ENCODE peak calls at places on chromosome 1, in five cellular contexts. Q, R, G, H and P are unnamed samples.
A peak's percentile ranks its signal among the peaks of the same experiment; 100 is the strongest.

GRCh38 chr1:187665513-187665912 is 836.8 kb downstream of the PLA2G4A start:
- DNase-seq in R (no peak), G (no peak), H (no peak), Q (no peak), P (no peak)

GRCh38 chr1:217660353-217661062 is 29.4 kb downstream of the SPATA17 start:
- DNase-seq in H (no peak), Q (no peak), G (no peak), R (peak; percentile 44), P (no peak)

GRCh38 chr1:167109125-167109524 is 15.2 kb downstream of the STYXL2 start:
- DNase-seq in R (peak; percentile 53), H (no peak), Q (no peak), G (no peak), P (no peak)

GRCh38 chr1:64545118-64545916 is 75.4 kb downstream of the CACHD1 start:
- DNase-seq in Q (no peak), R (no peak), H (no peak), G (no peak), P (no peak)

GRCh38 chr1:6222644-6223043 is 13.1 kb downstream of the ICMT start:
- DNase-seq in G (no peak), R (no peak), H (no peak), Q (peak; percentile 39), P (no peak)

GRCh38 chr1:43540653-43541071 is 10.0 kb downstream of the PTPRF start:
- DNase-seq in H (no peak), R (no peak), G (no peak), Q (no peak), P (no peak)

GRCh38 chr1:7121622-7121988 is 336.4 kb downstream of the CAMTA1 start:
- DNase-seq in Q (peak; percentile 10), R (no peak), G (no peak), H (no peak), P (no peak)

GRCh38 chr1:203563291-203563690 is 63.3 kb upstream of the ATP2B4 start:
- DNase-seq in Q (no peak), R (no peak), G (no peak), H (no peak), P (no peak)

GRCh38 chr1:187054862-187055757 is 226.4 kb downstream of the PLA2G4A start:
- DNase-seq in G (no peak), R (no peak), Q (no peak), H (no peak), P (no peak)

GRCh38 chr1:62946516-62946915 is 162.6 kb downstream of the ATG4C start:
- DNase-seq in R (no peak), H (no peak), G (no peak), Q (no peak), P (no peak)

GRCh38 chr1:172601046-172601630 is 57.8 kb upstream of the FASLG start:
- DNase-seq in Q (no peak), H (no peak), R (no peak), G (no peak), P (no peak)

GRCh38 chr1:203026666-203027663 is 674 bp downstream of the PPFIA4 start:
- DNase-seq in G (no peak), R (no peak), Q (no peak), H (no peak), P (no peak)

GRCh38 chr1:62180649-62181048 is 14.0 kb upstream of the L1TD1 start:
- DNase-seq in R (no peak), G (no peak), Q (peak; percentile 41), H (no peak), P (no peak)

GRCh38 chr1:19863804-19864203 is 18.4 kb upstream of the OTUD3 start:
- DNase-seq in Q (no peak), H (no peak), G (no peak), R (no peak), P (no peak)

GRCh38 chr1:81259620-81260411 is 540.9 kb upstream of the ADGRL2 start:
- DNase-seq in Q (no peak), H (no peak), G (no peak), R (no peak), P (no peak)

GRCh38 chr1:3296326-3296725 is 158.1 kb upstream of the ARHGEF16 start:
- DNase-seq in G (no peak), R (no peak), H (no peak), Q (no peak), P (no peak)

GRCh38 chr1:201307239-201307638 is 23.9 kb downstream of the PKP1 start:
- DNase-seq in G (no peak), H (no peak), Q (no peak), R (no peak), P (no peak)

GRCh38 chr1:224217655-224218615 is 34.9 kb downstream of the DEGS1 start:
- DNase-seq in Q (no peak), G (no peak), H (no peak), R (no peak), P (no peak)

GRCh38 chr1:8745749-8746390 is 71.6 kb downstream of the RERE start:
- DNase-seq in R (no peak), G (no peak), H (no peak), Q (no peak), P (no peak)

GRCh38 chr1:46302091-46303037 is 1.1 kb downstream of the LRRC41 start:
- DNase-seq in G (peak; percentile 19), H (no peak), R (peak; percentile 61), Q (peak; percentile 66), P (peak; percentile 37)

GRCh38 chr1:156458181-156458503 is 42.4 kb downstream of the MEF2D start:
- DNase-seq in R (no peak), G (no peak), H (no peak), Q (no peak), P (no peak)

GRCh38 chr1:85623061-85623471 is 42.5 kb downstream of the CCN1 start:
- DNase-seq in Q (no peak), G (no peak), H (no peak), R (peak; percentile 21), P (no peak)

GRCh38 chr1:98049370-98050115 is 128.7 kb upstream of the DPYD start:
- DNase-seq in G (no peak), H (no peak), Q (no peak), R (no peak), P (no peak)

GRCh38 chr1:109609881-109610280 is 9.5 kb downstream of the GNAT2 start:
- DNase-seq in H (no peak), Q (no peak), R (no peak), G (no peak), P (no peak)

GRCh38 chr1:3954391-3955160 is 54.5 kb upstream of the C1orf174 start:
- DNase-seq in G (no peak), Q (no peak), H (no peak), R (no peak), P (no peak)

GRCh38 chr1:201505505-201505893 is 1.4 kb downstream of the CSRP1 start:
- DNase-seq in R (no peak), G (no peak), Q (peak; percentile 55), H (no peak), P (no peak)

GRCh38 chr1:209873067-209873810 is 45.5 kb downstream of the UTP25 start:
- DNase-seq in R (no peak), H (no peak), Q (no peak), G (no peak), P (no peak)

GRCh38 chr1:227923353-227924167 is 24.2 kb downstream of the WNT9A start:
- DNase-seq in R (no peak), G (no peak), H (no peak), Q (no peak), P (no peak)

GRCh38 chr1:93616996-93617669 is 64.5 kb downstream of the BCAR3 start:
- DNase-seq in R (no peak), G (no peak), Q (peak; percentile 37), H (no peak), P (no peak)

GRCh38 chr1:57019240-57019805 is 53.5 kb upstream of the C8B start:
- DNase-seq in G (no peak), H (no peak), Q (no peak), R (no peak), P (no peak)

GRCh38 chr1:64875606-64876005 is 90.7 kb downstream of the JAK1 start:
- DNase-seq in H (no peak), Q (no peak), R (no peak), G (no peak), P (no peak)

GRCh38 chr1:59186656-59187055 is 110.2 kb upstream of the FGGY start:
- DNase-seq in G (no peak), R (no peak), Q (no peak), H (no peak), P (no peak)

GRCh38 chr1:206733012-206733411 is 37.6 kb upstream of the IL19 start:
- DNase-seq in Q (no peak), R (no peak), G (no peak), H (no peak), P (no peak)